ENCODE peak calls at places on chromosomes 12 and 14, in nine cellular contexts. Q is A549, F is lower leg skin, C is uterus, D is tibial nerve, W is NB4, I is body of pancreas, B is H1, R is stomach. M is an unnamed sample.

GRCh38 chr12:51760231-51760630 is 88.3 kb downstream of the FIGNL2 start:
- DNase-seq in W (no peak), R (no peak), C (no peak), I (no peak), Q (no peak), D (no peak), F (no peak), B (no peak), M (no peak)

GRCh38 chr12:254039-254438 is 8.6 kb downstream of the SLC6A13 start:
- DNase-seq in F (no peak), Q (no peak), W (no peak), B (no peak), I (no peak), C (no peak), R (no peak), D (no peak), M (no peak)

GRCh38 chr12:50220357-50221061 is 53.3 kb upstream of the CERS5 start:
- DNase-seq in Q (no peak), D (peak), R (no peak), I (no peak), F (no peak), B (no peak), C (no peak), W (peak), M (no peak)

GRCh38 chr12:110972870-110973269 is 52.5 kb upstream of the MYL2 start:
- DNase-seq in W (no peak), F (no peak), R (no peak), B (no peak), C (no peak), Q (no peak), D (no peak), I (no peak), M (no peak)

GRCh38 chr12:8493084-8493483 is 20.2 kb upstream of the CLEC4D start:
- DNase-seq in R (no peak), C (no peak), B (no peak), F (peak), D (peak), Q (no peak), W (peak), I (peak), M (no peak)

GRCh38 chr12:72272731-72273498 is 745 bp downstream of the TRHDE start:
- DNase-seq in I (peak), Q (no peak), D (no peak), B (no peak), C (peak), F (no peak), R (no peak), W (no peak), M (no peak)

GRCh38 chr12:51270847-51271518 is 768 bp upstream of the SMAGP start:
- DNase-seq in F (no peak), Q (peak), R (no peak), W (peak), I (peak), B (no peak), D (no peak), C (no peak), M (no peak)

GRCh38 chr12:110702081-110702480 is 13.2 kb upstream of the HVCN1 start:
- DNase-seq in Q (no peak), I (no peak), W (no peak), F (no peak), D (no peak), R (no peak), B (no peak), C (no peak), M (no peak)

GRCh38 chr14:52325126-52325525 is 11.0 kb downstream of the PTGER2 start:
- DNase-seq in R (no peak), C (no peak), Q (no peak), B (no peak), I (peak), W (peak), D (no peak), F (no peak), M (no peak)

GRCh38 chr12:94818970-94819369 is 168.6 kb upstream of the TMCC3 start:
- DNase-seq in C (no peak), B (no peak), Q (no peak), D (no peak), W (no peak), R (no peak), F (no peak), I (no peak), M (no peak)

GRCh38 chr12:79674629-79675028 is 16.1 kb downstream of the PAWR start:
- DNase-seq in Q (no peak), I (no peak), W (no peak), F (no peak), B (no peak), R (no peak), D (no peak), C (no peak), M (no peak)

GRCh38 chr14:56322531-56322930 is 204.3 kb downstream of the PELI2 start:
- DNase-seq in Q (no peak), B (no peak), I (no peak), R (no peak), F (no peak), W (no peak), C (no peak), D (no peak), M (no peak)

GRCh38 chr14:68376067-68376810 is 416.6 kb downstream of the ZFP36L1 start:
- DNase-seq in R (no peak), D (no peak), B (no peak), F (no peak), Q (no peak), I (no peak), C (no peak), W (no peak), M (no peak)

GRCh38 chr12:88650715-88651114 is 70.4 kb upstream of the KITLG start:
- DNase-seq in Q (no peak), B (no peak), C (no peak), D (no peak), W (no peak), R (no peak), F (peak), I (no peak), M (no peak)

GRCh38 chr12:54215990-54216579 is 27.3 kb upstream of the SMUG1 start:
- DNase-seq in B (no peak), D (no peak), I (peak), R (no peak), C (no peak), F (no peak), Q (no peak), W (peak), M (no peak)

GRCh38 chr14:90275820-90276219 is 19.5 kb downstream of the PSMC1 start:
- DNase-seq in I (no peak), W (no peak), C (no peak), R (no peak), F (no peak), B (no peak), D (no peak), Q (no peak), M (no peak)

GRCh38 chr12:40017488-40017887 is 88.4 kb downstream of the SLC2A13 start:
- DNase-seq in C (no peak), D (no peak), I (no peak), R (no peak), B (no peak), W (peak), Q (no peak), F (no peak), M (no peak)

GRCh38 chr12:15863984-15864383 is 18.2 kb upstream of the STRAP start:
- DNase-seq in I (no peak), B (no peak), R (no peak), F (no peak), Q (no peak), D (no peak), W (peak), C (no peak), M (no peak)

GRCh38 chr14:23544511-23545447 is 6.8 kb downstream of the ZFHX2 start:
- DNase-seq in I (no peak), F (no peak), B (no peak), C (no peak), R (no peak), D (no peak), W (peak), Q (no peak), M (no peak)

DNA sequence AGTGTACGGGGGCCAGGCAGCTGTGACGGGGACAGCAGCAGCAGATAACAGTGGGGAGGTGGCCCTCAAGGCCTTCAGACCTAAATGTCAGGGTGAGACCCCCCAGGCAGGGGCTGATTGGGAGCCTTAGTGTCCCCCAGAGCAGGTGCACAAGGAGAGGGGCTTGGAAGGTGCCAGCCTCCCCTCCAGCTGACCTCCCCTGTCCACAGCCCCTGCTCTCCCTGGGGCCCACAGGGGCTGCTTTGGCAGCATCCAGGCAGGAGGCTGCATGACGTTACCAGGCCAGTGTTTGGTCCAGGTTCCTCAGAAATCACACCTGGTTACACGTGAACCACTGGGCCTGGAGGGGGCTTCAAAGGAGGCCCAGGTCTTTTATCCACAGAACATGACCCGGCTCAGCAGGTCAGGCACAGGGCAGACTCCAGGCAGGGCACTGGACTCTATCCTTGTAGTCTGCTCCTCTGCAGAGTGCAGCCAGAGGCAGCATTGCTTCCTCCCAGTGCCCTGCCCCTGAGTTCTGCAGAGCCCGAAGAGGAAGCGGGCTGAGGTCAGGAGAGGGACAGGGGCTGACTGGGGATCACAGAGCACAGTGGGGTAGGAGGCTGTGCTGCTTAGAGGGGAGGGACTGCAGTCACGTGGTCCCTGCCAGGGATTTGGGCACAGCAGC is 2.6 kb upstream of the TRMT61A start:
- DNase-seq in Q (no peak), W (peak), C (no peak), I (no peak), R (no peak), D (no peak), B (no peak), F (no peak), M (no peak)
- TF ChIP-seq POLR2A in Q (no peak), W (no peak), C (no peak), I (no peak), R (no peak), D (no peak), B (no peak), F (no peak), M (no peak)

GRCh38 chr14:39265741-39266588 is 32.2 kb downstream of the MIA2 start:
- DNase-seq in D (peak), W (peak), B (no peak), I (no peak), Q (no peak), F (no peak), C (no peak), R (no peak), M (no peak)

GRCh38 chr14:39266589-39266870 is 32.8 kb downstream of the MIA2 start:
- DNase-seq in C (peak), I (peak), B (peak), F (peak), Q (no peak), W (no peak), R (peak), D (no peak), M (peak)

GRCh38 chr14:39264558-39264957 is 30.8 kb downstream of the MIA2 start:
- DNase-seq in W (no peak), F (no peak), C (no peak), D (no peak), R (no peak), Q (no peak), B (no peak), I (no peak), M (no peak)

GRCh38 chr14:39264057-39264456 is 30.3 kb downstream of the MIA2 start:
- DNase-seq in D (no peak), W (no peak), Q (no peak), B (no peak), I (no peak), C (no peak), R (no peak), F (no peak), M (no peak)

GRCh38 chr14:39265032-39265431 is 31.3 kb downstream of the MIA2 start:
- DNase-seq in W (peak), C (no peak), I (peak), R (no peak), B (no peak), D (no peak), Q (no peak), F (no peak), M (no peak)
- TF ChIP-seq POLR2A in W (no peak), C (no peak), I (no peak), R (no peak), B (no peak), D (no peak), Q (no peak), F (no peak), M (no peak)

DNA sequence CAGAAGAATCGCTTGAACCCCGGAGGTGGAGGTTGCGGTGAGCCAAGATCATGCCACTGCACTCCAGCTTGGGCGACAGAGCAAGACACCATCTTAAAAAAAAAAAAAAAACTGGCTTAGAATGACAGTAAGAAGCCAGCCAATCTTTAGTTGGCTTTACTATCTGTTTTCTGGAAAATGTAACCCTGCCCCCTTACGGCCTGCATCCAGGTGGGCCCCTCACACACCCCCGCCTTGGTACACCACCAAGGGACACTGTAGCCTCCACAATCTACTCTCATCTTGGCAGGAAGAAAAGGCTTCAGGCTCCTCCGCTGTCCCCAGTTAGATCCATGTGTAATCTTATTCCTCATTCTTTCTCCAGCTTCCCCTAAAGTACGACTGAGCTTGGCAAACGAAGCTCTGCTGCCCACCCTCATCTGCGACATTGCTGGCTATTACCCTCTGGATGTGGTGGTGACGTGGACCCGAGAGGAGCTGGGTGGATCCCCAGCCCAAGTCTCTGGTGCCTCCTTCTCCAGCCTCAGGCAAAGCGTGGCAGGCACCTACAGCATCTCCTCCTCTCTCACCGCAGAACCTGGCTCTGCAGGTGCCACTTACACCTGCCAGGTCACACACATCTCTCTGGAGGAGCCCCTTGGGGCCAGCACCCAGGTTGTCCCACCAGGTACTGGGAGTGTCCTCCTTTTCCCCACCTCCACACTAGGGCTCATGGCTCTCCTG is 6.6 kb downstream of the TAPBPL start:
- DNase-seq in Q (no peak), R (no peak), B (no peak), C (no peak), W (no peak), F (no peak), I (no peak), D (no peak), M (no peak)
- TF ChIP-seq POLR2A in Q (no peak), R (no peak), B (no peak), C (no peak), W (no peak), F (no peak), I (no peak), D (no peak), M (no peak)

GRCh38 chr14:104976198-104977007 is 1.8 kb downstream of the AHNAK2 start:
- DNase-seq in B (no peak), Q (peak), F (peak), W (peak), C (peak), I (peak), D (peak), R (peak), M (peak)

GRCh38 chr14:104978774-104979691 is 859 bp upstream of the AHNAK2 start:
- DNase-seq in W (no peak), R (no peak), C (no peak), Q (no peak), F (no peak), I (no peak), B (no peak), D (no peak), M (no peak)

GRCh38 chr14:104979758-104980591 is 1.8 kb upstream of the AHNAK2 start:
- DNase-seq in B (no peak), R (peak), W (no peak), F (no peak), D (no peak), I (peak), Q (no peak), C (peak), M (peak)

GRCh38 chr14:104977008-104977680 is 1.0 kb downstream of the AHNAK2 start:
- DNase-seq in B (no peak), Q (no peak), D (no peak), R (no peak), C (no peak), W (no peak), F (no peak), I (no peak), M (no peak)

DNA sequence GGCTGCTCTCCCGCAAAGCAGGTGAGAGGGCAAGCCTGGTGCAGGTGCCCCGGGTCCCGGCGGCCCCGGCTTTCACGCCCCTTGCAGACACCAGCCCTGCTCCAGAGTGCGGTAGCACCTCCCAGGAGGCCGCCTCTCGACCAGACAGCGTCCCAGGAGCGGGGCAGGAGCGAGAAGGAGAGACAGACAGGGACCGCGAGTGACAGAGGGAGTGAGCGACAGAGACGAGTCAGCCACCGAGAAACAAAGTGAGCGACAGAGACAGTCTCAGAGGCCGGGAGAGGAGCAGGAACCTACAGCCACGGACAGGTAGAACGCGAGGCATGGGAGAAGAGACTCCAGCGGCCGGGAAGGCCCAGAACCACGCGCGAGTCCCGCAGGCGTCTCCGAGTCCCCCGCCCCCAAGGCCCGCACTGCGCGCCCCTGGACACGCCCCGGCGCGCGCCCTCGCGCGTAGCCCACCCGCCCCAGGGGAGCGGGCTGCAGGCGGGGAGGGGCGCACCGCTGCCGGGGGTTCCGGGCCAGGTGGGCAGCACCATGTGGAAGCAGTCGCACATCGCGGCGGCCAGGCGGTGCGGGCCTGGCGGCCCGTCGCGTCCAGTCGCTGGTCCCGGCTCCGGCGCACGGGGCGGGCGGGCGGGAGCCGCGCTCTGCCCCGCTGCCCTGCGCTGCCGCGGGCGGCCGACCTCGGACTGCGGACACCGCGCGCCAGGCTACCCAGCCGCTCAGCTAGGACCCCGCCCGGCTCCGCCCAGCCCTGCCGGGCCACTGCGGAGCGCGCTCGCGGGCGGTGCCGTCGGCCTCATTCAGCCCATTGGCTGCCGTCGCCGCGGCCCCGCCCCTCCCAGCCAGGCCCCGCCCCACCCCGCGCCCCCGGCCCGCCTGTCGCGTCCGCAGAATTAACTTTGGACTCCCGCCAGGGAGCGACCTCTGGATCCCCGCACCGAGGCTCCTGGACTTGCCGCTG is at the start of gene AHNAK2:
- DNase-seq in I (peak), R (peak), C (peak), Q (peak), F (no peak), B (peak), D (no peak), W (peak), M (peak)
- TF ChIP-seq POLR2A in I (no peak), R (no peak), C (peak), Q (peak), F (no peak), B (no peak), D (no peak), W (no peak), M (peak)

GRCh38 chr14:100306506-100307214 is 416 bp upstream of the SLC25A29 start:
- DNase-seq in D (peak), Q (peak), R (peak), W (peak), C (peak), I (peak), B (no peak), F (peak), M (peak)
- TF ChIP-seq POLR2A in D (no peak), Q (peak), R (no peak), W (peak), C (peak), I (peak), B (peak), F (no peak), M (no peak)

GRCh38 chr14:105091335-105092123 is 26.3 kb upstream of the GPR132 start:
- DNase-seq in W (no peak), I (peak), C (peak), Q (peak), B (no peak), R (peak), F (peak), D (no peak), M (peak)

GRCh38 chr14:105094193-105094907 is 29.1 kb upstream of the GPR132 start:
- DNase-seq in R (no peak), D (no peak), B (no peak), F (no peak), W (no peak), Q (no peak), C (no peak), I (no peak), M (no peak)

GRCh38 chr14:105093426-105094192 is 28.4 kb upstream of the GPR132 start:
- DNase-seq in W (peak), Q (peak), B (peak), C (peak), R (peak), F (no peak), D (no peak), I (peak), M (peak)

GRCh38 chr14:105092124-105092911 is 27.1 kb upstream of the GPR132 start:
- DNase-seq in D (no peak), W (no peak), B (no peak), C (peak), F (no peak), I (peak), R (peak), Q (peak), M (peak)

DNA sequence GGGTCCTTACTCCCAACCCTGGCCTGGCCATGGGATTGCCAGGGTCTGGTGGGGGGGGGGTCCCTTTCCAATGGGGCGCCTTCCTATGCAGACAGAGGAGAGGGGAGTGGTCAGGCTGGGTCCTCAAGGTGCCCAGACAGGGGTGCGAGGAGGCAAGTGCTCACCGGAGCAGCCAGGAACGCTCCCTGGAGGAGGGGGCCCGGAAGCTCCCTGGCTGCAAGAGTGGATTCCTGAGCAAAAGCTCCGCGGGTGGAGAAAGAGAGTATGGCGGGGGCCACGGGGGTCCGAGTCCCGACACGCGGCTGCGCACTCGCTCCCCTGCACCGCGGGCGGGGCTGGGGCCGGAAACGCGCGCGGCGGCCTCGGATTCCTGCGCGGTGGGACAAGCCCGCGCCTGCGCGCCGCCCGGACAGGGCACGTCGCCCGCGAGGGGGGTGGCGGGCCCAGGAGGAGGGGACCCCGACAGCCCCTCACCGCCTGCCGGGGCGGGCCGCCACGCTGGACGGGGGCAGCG is 27.7 kb upstream of the GPR132 start:
- DNase-seq in C (peak), W (no peak), Q (peak), B (no peak), D (no peak), I (peak), F (no peak), R (peak), M (peak)
- TF ChIP-seq POLR2A in C (peak), W (no peak), Q (peak), B (no peak), D (no peak), I (no peak), F (no peak), R (no peak), M (no peak)